ENCODE peak calls at places on chromosome X, in eight cellular contexts. D is KBM-7; V is NCI-H69; I is naive thymus-derived CD4-positive, alpha-beta T cell; U is EH; M is activated CD8-positive, alpha-beta memory T cell treated with anti-CD3 and anti-CD28 coated beads for 48 hours; N is T-helper 17 cell; L is AG04450. X is an unnamed sample.

GRCh38 chrX:97158270-97158669 is 274.6 kb downstream of the RPA4 start:
- DNase-seq in U (no peak), I (no peak), L (no peak), M (no peak), D (no peak), V (no peak), N (no peak), X (no peak)

GRCh38 chrX:153879741-153880439 is 6.1 kb downstream of the L1CAM start:
- DNase-seq in L (no peak), V (peak; percentile 57), D (no peak), N (no peak), I (no peak), M (no peak), U (no peak), X (no peak)

GRCh38 chrX:1400731-1401471 is 9.0 kb upstream of the SLC25A6 start:
- DNase-seq in N (no peak), D (no peak), U (no peak), L (no peak), I (no peak), V (no peak), M (no peak), X (no peak)

GRCh38 chrX:154396948-154397887 is 959 bp upstream of the RPL10 start:
- DNase-seq in U (peak; percentile 76), N (peak; percentile 35), L (no peak), M (no peak), I (no peak), V (peak; percentile 76), D (peak; percentile 81), X (no peak)

GRCh38 chrX:40050532-40050931 is 47.2 kb downstream of the BCOR start:
- DNase-seq in N (no peak), D (no peak), M (no peak), V (no peak), L (no peak), I (no peak), U (no peak), X (no peak)

GRCh38 chrX:120790118-120790517 is 85.5 kb downstream of the CT47B1 start:
- DNase-seq in N (no peak), L (peak; percentile 29), I (peak; percentile 72), U (peak; percentile 76), D (peak; percentile 79), M (no peak), V (peak; percentile 76), X (no peak)

GRCh38 chrX:84340981-84341380 is 153.0 kb upstream of the RPS6KA6 start:
- DNase-seq in D (no peak), U (peak; percentile 18), V (no peak), I (no peak), L (peak; percentile 8), N (no peak), M (no peak), X (no peak)

GRCh38 chrX:131979116-131979515 is 44.0 kb upstream of the STK26 start:
- DNase-seq in D (no peak), V (no peak), M (no peak), I (no peak), U (no peak), N (no peak), L (no peak), X (no peak)

GRCh38 chrX:110733166-110733565 is 62.5 kb downstream of the CHRDL1 start:
- DNase-seq in M (no peak), L (no peak), I (no peak), V (no peak), D (no peak), N (no peak), U (peak; percentile 75), X (no peak)

GRCh38 chrX:24204331-24204730 is 54.8 kb downstream of the ZFX start:
- DNase-seq in I (no peak), N (no peak), L (no peak), U (no peak), M (no peak), V (no peak), D (no peak), X (no peak)

GRCh38 chrX:86023806-86024205 is 23.6 kb downstream of the CHM start:
- DNase-seq in D (no peak), I (no peak), L (no peak), N (no peak), M (no peak), U (no peak), V (no peak), X (no peak)